ENCODE peak calls at places on chromosomes 4 and X, in ten cellular contexts. One of them, this sample, is unnamed.
A peak's percentile ranks its signal among the peaks of the same experiment; 100 is the strongest.

GRCh38 chr4:152374153-152374552 is 161.7 kb downstream of the FBXW7 start:
- DNase-seq in psoas muscle: no peak
- DNase-seq in AG10803: no peak
- DNase-seq in lung: no peak
- DNase-seq in sigmoid colon: no peak
- DNase-seq in OCI-LY7: no peak
- DNase-seq in MCF 10A: no peak
- DNase-seq in GM13976: no peak
- DNase-seq in transverse colon: no peak
- DNase-seq in lower leg skin: no peak
- DNase-seq in this sample: no peak

GRCh38 chr4:5753766-5754528 is 42.9 kb downstream of the EVC start:
- DNase-seq in GM13976: no peak
- DNase-seq in psoas muscle: no peak
- DNase-seq in sigmoid colon: no peak
- DNase-seq in lung: no peak
- DNase-seq in MCF 10A: peak; percentile 82
- DNase-seq in OCI-LY7: no peak
- DNase-seq in transverse colon: no peak
- DNase-seq in AG10803: peak; percentile 83
- DNase-seq in lower leg skin: peak; percentile 77
- DNase-seq in this sample: no peak

GRCh38 chr4:10180927-10181744 is 64.5 kb upstream of the WDR1 start:
- DNase-seq in lung: no peak
- DNase-seq in GM13976: peak; percentile 45
- DNase-seq in OCI-LY7: peak; percentile 3
- DNase-seq in transverse colon: no peak
- DNase-seq in lower leg skin: no peak
- DNase-seq in psoas muscle: no peak
- DNase-seq in AG10803: peak; percentile 67
- DNase-seq in MCF 10A: peak; percentile 14
- DNase-seq in sigmoid colon: no peak
- DNase-seq in this sample: no peak

GRCh38 chrX:123217077-123217476 is 33.0 kb downstream of the GRIA3 start:
- DNase-seq in transverse colon: no peak
- DNase-seq in GM13976: no peak
- DNase-seq in lower leg skin: no peak
- DNase-seq in AG10803: peak; percentile 68
- DNase-seq in sigmoid colon: no peak
- DNase-seq in lung: no peak
- DNase-seq in MCF 10A: peak; percentile 37
- DNase-seq in psoas muscle: peak; percentile 58
- DNase-seq in OCI-LY7: no peak
- DNase-seq in this sample: no peak

GRCh38 chrX:5595570-5595969 is 633.1 kb downstream of the NLGN4X start:
- DNase-seq in transverse colon: no peak
- DNase-seq in MCF 10A: no peak
- DNase-seq in OCI-LY7: no peak
- DNase-seq in lower leg skin: no peak
- DNase-seq in psoas muscle: no peak
- DNase-seq in sigmoid colon: no peak
- DNase-seq in AG10803: no peak
- DNase-seq in lung: no peak
- DNase-seq in GM13976: no peak
- DNase-seq in this sample: no peak

GRCh38 chr4:5954056-5954760 is 61.3 kb upstream of the CRMP1 start:
- DNase-seq in lung: no peak
- DNase-seq in OCI-LY7: no peak
- DNase-seq in transverse colon: no peak
- DNase-seq in sigmoid colon: peak; percentile 30
- DNase-seq in AG10803: no peak
- DNase-seq in GM13976: no peak
- DNase-seq in MCF 10A: no peak
- DNase-seq in lower leg skin: peak; percentile 18
- DNase-seq in psoas muscle: no peak
- DNase-seq in this sample: no peak

GRCh38 chr4:39422247-39422646 is 15.5 kb downstream of the KLB start:
- DNase-seq in lung: no peak
- DNase-seq in transverse colon: no peak
- DNase-seq in AG10803: no peak
- DNase-seq in GM13976: no peak
- DNase-seq in psoas muscle: no peak
- DNase-seq in OCI-LY7: no peak
- DNase-seq in sigmoid colon: no peak
- DNase-seq in lower leg skin: no peak
- DNase-seq in MCF 10A: no peak
- DNase-seq in this sample: no peak

GRCh38 chr4:144615182-144615581 is 30.8 kb upstream of the HHIP start:
- DNase-seq in OCI-LY7: no peak
- DNase-seq in lung: no peak
- DNase-seq in sigmoid colon: no peak
- DNase-seq in AG10803: peak; percentile 3
- DNase-seq in MCF 10A: peak; percentile 8
- DNase-seq in transverse colon: no peak
- DNase-seq in lower leg skin: no peak
- DNase-seq in psoas muscle: no peak
- DNase-seq in GM13976: no peak
- DNase-seq in this sample: no peak

GRCh38 chrX:44314259-44314734 is 29.2 kb downstream of the EFHC2 start:
- DNase-seq in psoas muscle: peak; percentile 52
- DNase-seq in lower leg skin: no peak
- DNase-seq in transverse colon: peak; percentile 10
- DNase-seq in lung: no peak
- DNase-seq in MCF 10A: no peak
- DNase-seq in GM13976: no peak
- DNase-seq in OCI-LY7: no peak
- DNase-seq in sigmoid colon: no peak
- DNase-seq in AG10803: peak; percentile 25
- DNase-seq in this sample: no peak

GRCh38 chrX:155645180-155645579 is 32.4 kb upstream of the TMLHE start:
- DNase-seq in lung: no peak
- DNase-seq in MCF 10A: no peak
- DNase-seq in transverse colon: no peak
- DNase-seq in OCI-LY7: no peak
- DNase-seq in psoas muscle: no peak
- DNase-seq in lower leg skin: no peak
- DNase-seq in AG10803: no peak
- DNase-seq in sigmoid colon: no peak
- DNase-seq in GM13976: no peak
- DNase-seq in this sample: no peak

GRCh38 chr4:73485085-73485484 is 3.5 kb downstream of the AFM start:
- DNase-seq in transverse colon: no peak
- DNase-seq in GM13976: no peak
- DNase-seq in OCI-LY7: no peak
- DNase-seq in psoas muscle: no peak
- DNase-seq in lung: no peak
- DNase-seq in MCF 10A: no peak
- DNase-seq in lower leg skin: no peak
- DNase-seq in AG10803: no peak
- DNase-seq in sigmoid colon: no peak
- DNase-seq in this sample: no peak

GRCh38 chrX:145825896-145826295 is 8.3 kb downstream of the SLITRK2 start:
- DNase-seq in psoas muscle: no peak
- DNase-seq in GM13976: no peak
- DNase-seq in AG10803: no peak
- DNase-seq in sigmoid colon: no peak
- DNase-seq in transverse colon: no peak
- DNase-seq in lung: no peak
- DNase-seq in OCI-LY7: peak; percentile 1
- DNase-seq in lower leg skin: no peak
- DNase-seq in MCF 10A: peak; percentile 65
- DNase-seq in this sample: no peak
- TF ChIP-seq CTCF in psoas muscle: no peak
- TF ChIP-seq CTCF in GM13976: no peak
- TF ChIP-seq CTCF in AG10803: peak; percentile 19
- TF ChIP-seq CTCF in sigmoid colon: no peak
- TF ChIP-seq CTCF in transverse colon: no peak
- TF ChIP-seq CTCF in lung: no peak
- TF ChIP-seq CTCF in OCI-LY7: peak; percentile 56
- TF ChIP-seq CTCF in lower leg skin: no peak
- TF ChIP-seq CTCF in MCF 10A: peak; percentile 32
- TF ChIP-seq CTCF in this sample: peak; percentile 36

GRCh38 chrX:141936080-141936479 is 32.4 kb downstream of the MAGEC1 start:
- DNase-seq in AG10803: no peak
- DNase-seq in lower leg skin: no peak
- DNase-seq in GM13976: no peak
- DNase-seq in psoas muscle: no peak
- DNase-seq in OCI-LY7: no peak
- DNase-seq in lung: no peak
- DNase-seq in transverse colon: no peak
- DNase-seq in MCF 10A: peak; percentile 36
- DNase-seq in sigmoid colon: no peak
- DNase-seq in this sample: no peak
- TF ChIP-seq CTCF in AG10803: no peak
- TF ChIP-seq CTCF in lower leg skin: no peak
- TF ChIP-seq CTCF in GM13976: no peak
- TF ChIP-seq CTCF in psoas muscle: no peak
- TF ChIP-seq CTCF in OCI-LY7: peak; percentile 25
- TF ChIP-seq CTCF in lung: no peak
- TF ChIP-seq CTCF in transverse colon: no peak
- TF ChIP-seq CTCF in MCF 10A: no peak
- TF ChIP-seq CTCF in sigmoid colon: no peak
- TF ChIP-seq CTCF in this sample: no peak

GRCh38 chr4:63558709-63559108 is 850.5 kb downstream of the TECRL start:
- DNase-seq in transverse colon: no peak
- DNase-seq in lower leg skin: no peak
- DNase-seq in sigmoid colon: no peak
- DNase-seq in AG10803: no peak
- DNase-seq in lung: no peak
- DNase-seq in MCF 10A: no peak
- DNase-seq in GM13976: no peak
- DNase-seq in OCI-LY7: no peak
- DNase-seq in psoas muscle: no peak
- DNase-seq in this sample: no peak

GRCh38 chr4:63566658-63567057 is 842.6 kb downstream of the TECRL start:
- DNase-seq in OCI-LY7: no peak
- DNase-seq in lung: no peak
- DNase-seq in MCF 10A: no peak
- DNase-seq in psoas muscle: no peak
- DNase-seq in sigmoid colon: no peak
- DNase-seq in transverse colon: no peak
- DNase-seq in GM13976: no peak
- DNase-seq in lower leg skin: no peak
- DNase-seq in AG10803: no peak
- DNase-seq in this sample: no peak

GRCh38 chr4:63563288-63564014 is 845.8 kb downstream of the TECRL start:
- DNase-seq in psoas muscle: no peak
- DNase-seq in lung: no peak
- DNase-seq in lower leg skin: no peak
- DNase-seq in OCI-LY7: no peak
- DNase-seq in transverse colon: no peak
- DNase-seq in GM13976: no peak
- DNase-seq in AG10803: no peak
- DNase-seq in MCF 10A: peak; percentile 41
- DNase-seq in sigmoid colon: no peak
- DNase-seq in this sample: no peak
- TF ChIP-seq CTCF in psoas muscle: no peak
- TF ChIP-seq CTCF in lung: no peak
- TF ChIP-seq CTCF in lower leg skin: no peak
- TF ChIP-seq CTCF in OCI-LY7: no peak
- TF ChIP-seq CTCF in transverse colon: no peak
- TF ChIP-seq CTCF in GM13976: no peak
- TF ChIP-seq CTCF in AG10803: no peak
- TF ChIP-seq CTCF in MCF 10A: no peak
- TF ChIP-seq CTCF in sigmoid colon: no peak
- TF ChIP-seq CTCF in this sample: peak; percentile 23

GRCh38 chrX:95145848-95146540 is 1472.0 kb downstream of the FAM133A start:
- DNase-seq in lung: no peak
- DNase-seq in psoas muscle: no peak
- DNase-seq in OCI-LY7: no peak
- DNase-seq in MCF 10A: peak; percentile 11
- DNase-seq in AG10803: no peak
- DNase-seq in GM13976: no peak
- DNase-seq in lower leg skin: no peak
- DNase-seq in sigmoid colon: no peak
- DNase-seq in transverse colon: no peak
- DNase-seq in this sample: no peak
- TF ChIP-seq CTCF in lung: no peak
- TF ChIP-seq CTCF in psoas muscle: no peak
- TF ChIP-seq CTCF in OCI-LY7: no peak
- TF ChIP-seq CTCF in MCF 10A: peak; percentile 4
- TF ChIP-seq CTCF in AG10803: no peak
- TF ChIP-seq CTCF in GM13976: no peak
- TF ChIP-seq CTCF in lower leg skin: no peak
- TF ChIP-seq CTCF in sigmoid colon: no peak
- TF ChIP-seq CTCF in transverse colon: no peak
- TF ChIP-seq CTCF in this sample: no peak